ENCODE peak calls at places on chromosomes 16 and 17, in ten cellular contexts. T, J, R, V, U, H, F, G, E and D are unnamed samples.

GRCh38 chr16:75535901-75536300 is at the start of gene CHST5:
- ATAC-seq in G (no peak), J (no peak), H (no peak), F (no peak), R (no peak), E (peak), V (no peak), T (no peak), U (no peak), D (no peak)

GRCh38 chr17:21089145-21089544 is 37.6 kb upstream of the DHRS7B start:
- ATAC-seq in V (no peak), T (no peak), J (no peak), R (no peak), G (no peak), H (peak), F (no peak), U (no peak), E (peak), D (peak)

GRCh38 chr17:19579867-19580565 is 46.4 kb downstream of the SLC47A1 start:
- ATAC-seq in F (peak), U (no peak), E (peak), R (no peak), H (no peak), J (peak), G (no peak), V (no peak), T (peak), D (no peak)

GRCh38 chr16:85313541-85314208 is 201.4 kb upstream of the CIBAR2 start:
- ATAC-seq in T (no peak), U (no peak), J (no peak), V (no peak), E (no peak), R (no peak), F (peak), G (no peak), H (no peak), D (no peak)

GRCh38 chr17:44030482-44030881 is 15.7 kb upstream of the TMEM101 start:
- ATAC-seq in T (no peak), R (no peak), F (no peak), G (no peak), E (no peak), U (no peak), V (no peak), J (no peak), H (no peak), D (no peak)

GRCh38 chr17:8273884-8274444 is 14.5 kb upstream of the RANGRF start:
- ATAC-seq in J (no peak), R (no peak), V (no peak), T (no peak), H (no peak), G (no peak), E (peak), F (no peak), U (no peak), D (no peak)

GRCh38 chr16:51624083-51624775 is 473.2 kb upstream of the SALL1 start:
- ATAC-seq in R (no peak), E (no peak), H (no peak), G (no peak), U (no peak), F (no peak), T (no peak), V (no peak), J (no peak), D (no peak)

GRCh38 chr16:78584213-78584860 is 484.9 kb downstream of the WWOX start:
- ATAC-seq in V (no peak), F (no peak), T (no peak), R (no peak), E (no peak), G (no peak), H (no peak), J (no peak), U (no peak), D (no peak)

GRCh38 chr17:46788796-46789195 is 29.7 kb downstream of the WNT3 start:
- ATAC-seq in J (no peak), G (no peak), R (no peak), T (no peak), F (no peak), V (no peak), U (no peak), E (no peak), H (no peak), D (no peak)

GRCh38 chr16:825298-826061 is 24.9 kb upstream of the GNG13 start:
- ATAC-seq in F (no peak), R (no peak), J (no peak), G (no peak), H (no peak), T (no peak), U (no peak), V (no peak), E (no peak), D (no peak)

GRCh38 chr16:85522842-85523601 is 90.1 kb upstream of the GSE1 start:
- ATAC-seq in J (no peak), E (peak), H (no peak), G (no peak), R (no peak), V (no peak), U (peak), T (no peak), F (peak), D (no peak)

GRCh38 chr16:27431773-27432599 is 30.0 kb downstream of the IL21R start:
- ATAC-seq in G (no peak), R (no peak), H (no peak), E (no peak), F (no peak), U (no peak), J (peak), T (peak), V (peak), D (peak)

GRCh38 chr16:67676516-67676915 is 9.9 kb downstream of the C16orf86 start:
- ATAC-seq in G (no peak), E (no peak), H (no peak), J (no peak), R (no peak), U (no peak), F (no peak), V (no peak), T (peak), D (no peak)

GRCh38 chr16:56910654-56911539 is 21.0 kb upstream of the HERPUD1 start:
- ATAC-seq in R (peak), V (no peak), T (no peak), U (no peak), E (no peak), F (peak), H (peak), J (no peak), G (no peak), D (peak)

GRCh38 chr17:40331743-40332641 is 23.0 kb downstream of the RARA start:
- ATAC-seq in J (no peak), R (no peak), E (peak), H (no peak), V (peak), G (no peak), U (peak), F (peak), T (peak), D (no peak)

GRCh38 chr16:4826980-4827379 is 20.1 kb downstream of the GLYR1 start:
- ATAC-seq in T (no peak), V (no peak), U (no peak), R (no peak), E (peak), G (no peak), H (no peak), J (no peak), F (peak), D (no peak)

GRCh38 chr17:41147531-41148204 is 2.0 kb downstream of the KRTAP4-5 start:
- ATAC-seq in E (no peak), U (no peak), R (no peak), V (no peak), G (no peak), J (no peak), F (no peak), T (no peak), H (no peak), D (no peak)

GRCh38 chr17:16480995-16481394 is 11.0 kb downstream of the LRRC75A start:
- ATAC-seq in E (no peak), U (no peak), R (no peak), T (no peak), V (no peak), F (no peak), J (no peak), G (no peak), H (no peak), D (no peak)

GRCh38 chr17:3033741-3034577 is 29.4 kb downstream of the OR1D5 start:
- ATAC-seq in F (peak), V (no peak), G (no peak), J (no peak), E (no peak), U (no peak), T (peak), H (no peak), R (no peak), D (no peak)

GRCh38 chr16:68760671-68761275 is 23.7 kb downstream of the CDH1 start:
- ATAC-seq in F (no peak), H (peak), V (peak), E (peak), J (no peak), U (no peak), T (peak), R (no peak), G (peak), D (peak)

GRCh38 chr17:48413613-48414405 is 16.2 kb downstream of the SKAP1 start:
- ATAC-seq in R (no peak), H (peak), T (no peak), F (no peak), G (peak), J (peak), U (no peak), V (peak), E (peak), D (peak)

GRCh38 chr17:44921122-44921882 is 6.0 kb upstream of the GFAP start:
- ATAC-seq in R (no peak), G (no peak), E (no peak), U (no peak), T (no peak), H (no peak), F (peak), V (no peak), J (no peak), D (no peak)

GRCh38 chr16:84597518-84598390 is 20.1 kb downstream of the COTL1 start:
- ATAC-seq in G (peak), F (no peak), V (peak), J (no peak), H (peak), U (no peak), E (peak), T (no peak), R (no peak), D (peak)

GRCh38 chr16:17305694-17306093 is 165.1 kb downstream of the XYLT1 start:
- ATAC-seq in U (no peak), V (peak), F (no peak), H (peak), J (no peak), R (no peak), E (no peak), G (peak), T (peak), D (peak)

GRCh38 chr16:31488630-31489564 is 6.0 kb downstream of the SLC5A2 start:
- ATAC-seq in G (no peak), T (peak), F (peak), R (no peak), U (no peak), E (no peak), J (no peak), V (no peak), H (no peak), D (no peak)

GRCh38 chr16:49788505-49788904 is 67.4 kb downstream of the ZNF423 start:
- ATAC-seq in F (peak), H (no peak), G (no peak), V (no peak), T (no peak), R (no peak), U (no peak), J (no peak), E (no peak), D (no peak)

GRCh38 chr16:78609542-78610253 is 510.2 kb downstream of the WWOX start:
- ATAC-seq in T (no peak), V (no peak), E (peak), G (no peak), H (no peak), J (no peak), F (no peak), U (no peak), R (no peak), D (no peak)

GRCh38 chr16:67163164-67163902 is 1.2 kb upstream of the HSF4 start:
- ATAC-seq in G (no peak), T (peak), E (no peak), F (peak), H (peak), U (no peak), R (no peak), V (peak), J (no peak), D (peak)

GRCh38 chr17:41967141-41967920 is 736 bp downstream of the CNP start:
- ATAC-seq in U (no peak), J (no peak), H (peak), T (peak), E (peak), V (no peak), F (peak), G (peak), R (peak), D (peak)

GRCh38 chr17:69423450-69423849 is 9.0 kb downstream of the MAP2K6 start:
- ATAC-seq in R (no peak), E (no peak), J (no peak), T (no peak), F (no peak), H (no peak), U (no peak), V (peak), G (peak), D (peak)

GRCh38 chr17:43768382-43768781 is 9.8 kb upstream of the SOST start:
- ATAC-seq in J (peak), U (no peak), H (peak), V (no peak), F (peak), E (peak), R (no peak), T (peak), G (no peak), D (no peak)

GRCh38 chr17:34826332-34826731 is 134.9 kb downstream of the CCT6B start:
- ATAC-seq in H (no peak), U (no peak), E (no peak), F (no peak), J (no peak), R (no peak), T (no peak), G (no peak), V (no peak), D (no peak)

GRCh38 chr17:64984776-64985521 is 65.7 kb upstream of the LRRC37A3 start:
- ATAC-seq in T (no peak), U (no peak), F (no peak), E (peak), V (peak), J (no peak), G (peak), H (peak), R (peak), D (peak)

GRCh38 chr17:4143563-4144410 is 790 bp downstream of the CYB5D2 start:
- ATAC-seq in V (peak), R (peak), U (peak), E (peak), T (peak), G (peak), H (peak), F (peak), J (peak), D (peak)

GRCh38 chr17:46152423-46152822 is 40.8 kb downstream of the KANSL1 start:
- ATAC-seq in F (no peak), E (no peak), T (no peak), R (no peak), V (no peak), H (peak), J (no peak), U (no peak), G (no peak), D (no peak)

GRCh38 chr17:34895388-34895787 is 65.9 kb downstream of the CCT6B start:
- ATAC-seq in V (no peak), T (no peak), U (no peak), F (no peak), J (no peak), G (no peak), R (no peak), H (no peak), E (no peak), D (no peak)